ENCODE peak calls at places on chromosomes 4 and X, in nine cellular contexts. One of them, this sample, is unnamed.

GRCh38 chrX:70038951-70039350 is 10.8 kb downstream of the AWAT2 start:
- DNase-seq in RKO: no peak
- DNase-seq in fibroblast of pulmonary artery: peak
- DNase-seq in GM03348: no peak
- DNase-seq in left lung: no peak
- DNase-seq in activated naive CD8-positive, alpha-beta T cell treated with anti-CD3 and anti-CD28 coated beads, Interleukin-2, amount 10 ng/mL, durations not matched to agents 7 days and 5 days: no peak
- DNase-seq in NCI-H1694: no peak
- DNase-seq in lower leg skin: no peak
- DNase-seq in effector CD4-positive, alpha-beta T cell: no peak
- DNase-seq in this sample: no peak

GRCh38 chr4:28686618-28687017 is 1826.0 kb downstream of the STIM2 start:
- DNase-seq in RKO: peak
- DNase-seq in fibroblast of pulmonary artery: peak
- DNase-seq in GM03348: peak
- DNase-seq in left lung: no peak
- DNase-seq in activated naive CD8-positive, alpha-beta T cell treated with anti-CD3 and anti-CD28 coated beads, Interleukin-2, amount 10 ng/mL, durations not matched to agents 7 days and 5 days: no peak
- DNase-seq in NCI-H1694: no peak
- DNase-seq in lower leg skin: no peak
- DNase-seq in effector CD4-positive, alpha-beta T cell: no peak
- DNase-seq in this sample: peak

GRCh38 chr4:77169496-77169895 is 12.5 kb downstream of the CCNG2 start:
- DNase-seq in RKO: no peak
- DNase-seq in fibroblast of pulmonary artery: no peak
- DNase-seq in GM03348: peak
- DNase-seq in left lung: no peak
- DNase-seq in activated naive CD8-positive, alpha-beta T cell treated with anti-CD3 and anti-CD28 coated beads, Interleukin-2, amount 10 ng/mL, durations not matched to agents 7 days and 5 days: no peak
- DNase-seq in NCI-H1694: no peak
- DNase-seq in lower leg skin: no peak
- DNase-seq in effector CD4-positive, alpha-beta T cell: no peak
- DNase-seq in this sample: no peak

GRCh38 chr4:68410643-68411042 is 36.6 kb upstream of the TMPRSS11E start:
- DNase-seq in RKO: no peak
- DNase-seq in fibroblast of pulmonary artery: no peak
- DNase-seq in GM03348: no peak
- DNase-seq in left lung: no peak
- DNase-seq in activated naive CD8-positive, alpha-beta T cell treated with anti-CD3 and anti-CD28 coated beads, Interleukin-2, amount 10 ng/mL, durations not matched to agents 7 days and 5 days: no peak
- DNase-seq in NCI-H1694: no peak
- DNase-seq in lower leg skin: no peak
- DNase-seq in effector CD4-positive, alpha-beta T cell: no peak
- DNase-seq in this sample: no peak

GRCh38 chrX:150198776-150199175 is 164.3 kb upstream of the MAMLD1 start:
- DNase-seq in RKO: no peak
- DNase-seq in fibroblast of pulmonary artery: no peak
- DNase-seq in GM03348: no peak
- DNase-seq in left lung: no peak
- DNase-seq in activated naive CD8-positive, alpha-beta T cell treated with anti-CD3 and anti-CD28 coated beads, Interleukin-2, amount 10 ng/mL, durations not matched to agents 7 days and 5 days: no peak
- DNase-seq in NCI-H1694: no peak
- DNase-seq in lower leg skin: no peak
- DNase-seq in effector CD4-positive, alpha-beta T cell: no peak
- DNase-seq in this sample: no peak

GRCh38 chrX:96979766-96980165 is 96.1 kb downstream of the RPA4 start:
- DNase-seq in RKO: no peak
- DNase-seq in fibroblast of pulmonary artery: no peak
- DNase-seq in GM03348: no peak
- DNase-seq in left lung: no peak
- DNase-seq in activated naive CD8-positive, alpha-beta T cell treated with anti-CD3 and anti-CD28 coated beads, Interleukin-2, amount 10 ng/mL, durations not matched to agents 7 days and 5 days: no peak
- DNase-seq in NCI-H1694: no peak
- DNase-seq in lower leg skin: no peak
- DNase-seq in effector CD4-positive, alpha-beta T cell: no peak
- DNase-seq in this sample: no peak

GRCh38 chr4:23717528-23718248 is 172.2 kb downstream of the PPARGC1A start:
- DNase-seq in RKO: peak
- DNase-seq in fibroblast of pulmonary artery: peak
- DNase-seq in GM03348: peak
- DNase-seq in left lung: no peak
- DNase-seq in activated naive CD8-positive, alpha-beta T cell treated with anti-CD3 and anti-CD28 coated beads, Interleukin-2, amount 10 ng/mL, durations not matched to agents 7 days and 5 days: no peak
- DNase-seq in NCI-H1694: no peak
- DNase-seq in lower leg skin: no peak
- DNase-seq in effector CD4-positive, alpha-beta T cell: no peak
- DNase-seq in this sample: no peak

GRCh38 chr4:73507541-73507940 is 26.0 kb downstream of the AFM start:
- DNase-seq in RKO: no peak
- DNase-seq in fibroblast of pulmonary artery: no peak
- DNase-seq in GM03348: no peak
- DNase-seq in left lung: no peak
- DNase-seq in activated naive CD8-positive, alpha-beta T cell treated with anti-CD3 and anti-CD28 coated beads, Interleukin-2, amount 10 ng/mL, durations not matched to agents 7 days and 5 days: no peak
- DNase-seq in NCI-H1694: no peak
- DNase-seq in lower leg skin: no peak
- DNase-seq in effector CD4-positive, alpha-beta T cell: no peak
- DNase-seq in this sample: no peak

GRCh38 chr4:103786014-103786413 is 66.2 kb upstream of the TACR3 start:
- DNase-seq in RKO: peak
- DNase-seq in fibroblast of pulmonary artery: peak
- DNase-seq in GM03348: peak
- DNase-seq in left lung: no peak
- DNase-seq in activated naive CD8-positive, alpha-beta T cell treated with anti-CD3 and anti-CD28 coated beads, Interleukin-2, amount 10 ng/mL, durations not matched to agents 7 days and 5 days: no peak
- DNase-seq in NCI-H1694: no peak
- DNase-seq in lower leg skin: no peak
- DNase-seq in effector CD4-positive, alpha-beta T cell: no peak
- DNase-seq in this sample: peak

GRCh38 chrX:130097507-130098201 is 12.6 kb downstream of the ELF4 start:
- DNase-seq in RKO: no peak
- DNase-seq in fibroblast of pulmonary artery: no peak
- DNase-seq in GM03348: no peak
- DNase-seq in left lung: no peak
- DNase-seq in activated naive CD8-positive, alpha-beta T cell treated with anti-CD3 and anti-CD28 coated beads, Interleukin-2, amount 10 ng/mL, durations not matched to agents 7 days and 5 days: no peak
- DNase-seq in NCI-H1694: no peak
- DNase-seq in lower leg skin: no peak
- DNase-seq in effector CD4-positive, alpha-beta T cell: peak
- DNase-seq in this sample: no peak

GRCh38 chrX:2703991-2704369 is 12.9 kb downstream of the CD99 start:
- DNase-seq in RKO: no peak
- DNase-seq in fibroblast of pulmonary artery: peak
- DNase-seq in GM03348: peak
- DNase-seq in left lung: no peak
- DNase-seq in activated naive CD8-positive, alpha-beta T cell treated with anti-CD3 and anti-CD28 coated beads, Interleukin-2, amount 10 ng/mL, durations not matched to agents 7 days and 5 days: no peak
- DNase-seq in NCI-H1694: no peak
- DNase-seq in lower leg skin: no peak
- DNase-seq in effector CD4-positive, alpha-beta T cell: no peak
- DNase-seq in this sample: no peak

GRCh38 chrX:53320543-53321215 is 39.3 kb upstream of the IQSEC2 start:
- DNase-seq in RKO: no peak
- DNase-seq in fibroblast of pulmonary artery: no peak
- DNase-seq in GM03348: peak
- DNase-seq in left lung: no peak
- DNase-seq in activated naive CD8-positive, alpha-beta T cell treated with anti-CD3 and anti-CD28 coated beads, Interleukin-2, amount 10 ng/mL, durations not matched to agents 7 days and 5 days: peak
- DNase-seq in NCI-H1694: no peak
- DNase-seq in lower leg skin: no peak
- DNase-seq in effector CD4-positive, alpha-beta T cell: no peak
- DNase-seq in this sample: no peak

GRCh38 chrX:85941275-85941674 is 106.1 kb downstream of the CHM start:
- DNase-seq in RKO: no peak
- DNase-seq in fibroblast of pulmonary artery: no peak
- DNase-seq in GM03348: peak
- DNase-seq in left lung: no peak
- DNase-seq in activated naive CD8-positive, alpha-beta T cell treated with anti-CD3 and anti-CD28 coated beads, Interleukin-2, amount 10 ng/mL, durations not matched to agents 7 days and 5 days: no peak
- DNase-seq in NCI-H1694: no peak
- DNase-seq in lower leg skin: no peak
- DNase-seq in effector CD4-positive, alpha-beta T cell: no peak
- DNase-seq in this sample: no peak

GRCh38 chr4:116480486-116480990 is 604.8 kb downstream of the TRAM1L1 start:
- DNase-seq in RKO: no peak
- DNase-seq in fibroblast of pulmonary artery: no peak
- DNase-seq in GM03348: no peak
- DNase-seq in left lung: no peak
- DNase-seq in activated naive CD8-positive, alpha-beta T cell treated with anti-CD3 and anti-CD28 coated beads, Interleukin-2, amount 10 ng/mL, durations not matched to agents 7 days and 5 days: no peak
- DNase-seq in NCI-H1694: peak
- DNase-seq in lower leg skin: no peak
- DNase-seq in effector CD4-positive, alpha-beta T cell: no peak
- DNase-seq in this sample: no peak

GRCh38 chrX:85375333-85375738 is 4.1 kb downstream of the POF1B start:
- DNase-seq in RKO: no peak
- DNase-seq in fibroblast of pulmonary artery: no peak
- DNase-seq in GM03348: no peak
- DNase-seq in left lung: no peak
- DNase-seq in activated naive CD8-positive, alpha-beta T cell treated with anti-CD3 and anti-CD28 coated beads, Interleukin-2, amount 10 ng/mL, durations not matched to agents 7 days and 5 days: no peak
- DNase-seq in NCI-H1694: no peak
- DNase-seq in lower leg skin: no peak
- DNase-seq in effector CD4-positive, alpha-beta T cell: no peak
- DNase-seq in this sample: no peak